ENCODE peak calls at places on chromosomes 13 and 19, in nine cellular contexts. A is SK-N-SH; K is progenitor cell of endocrine pancreas; S is heart left ventricle; I is globus pallidus; R is cardiac fibroblast; W is Daoy; M is activated CD8-positive, alpha-beta memory T cell treated with anti-CD3 and anti-CD28 coated beads for 48 hours; V is EL. T is an unnamed sample.

GRCh38 chr13:37383856-37384255 is 214.7 kb downstream of the POSTN start:
- DNase-seq in R (no peak), K (no peak), M (no peak), I (no peak), V (no peak), W (no peak), A (no peak), S (no peak), T (no peak)

GRCh38 chr13:26708007-26708297 is 52.6 kb downstream of the GPR12 start:
- DNase-seq in V (no peak), A (no peak), K (no peak), S (no peak), M (no peak), I (no peak), W (no peak), R (no peak), T (no peak)

GRCh38 chr19:6948884-6949283 is 61.5 kb downstream of the ADGRE1 start:
- DNase-seq in K (no peak), S (no peak), M (no peak), A (no peak), V (no peak), R (no peak), I (no peak), W (no peak), T (no peak)

GRCh38 chr13:23541221-23541620 is 29.0 kb upstream of the TNFRSF19 start:
- DNase-seq in A (no peak), K (no peak), V (no peak), W (no peak), I (no peak), S (no peak), M (no peak), R (no peak), T (no peak)

GRCh38 chr19:44856438-44857083 is 10.5 kb downstream of the NECTIN2 start:
- DNase-seq in W (peak; percentile 70), M (no peak), A (no peak), R (no peak), K (no peak), I (peak; percentile 35), S (no peak), V (no peak), T (no peak)

GRCh38 chr19:51259348-51260245 is 8.7 kb downstream of the SIGLECL1 start:
- DNase-seq in S (no peak), M (no peak), A (peak; percentile 48), K (no peak), I (peak; percentile 27), R (peak; percentile 51), V (peak; percentile 31), W (peak; percentile 58), T (peak; percentile 9)

GRCh38 chr13:43374621-43375020 is 351.2 kb downstream of the DNAJC15 start:
- DNase-seq in A (no peak), S (no peak), K (no peak), I (no peak), W (peak; percentile 42), M (no peak), R (peak; percentile 63), V (peak; percentile 52), T (no peak)

GRCh38 chr13:42876810-42877550 is 95.6 kb downstream of the FAM216B start:
- DNase-seq in K (no peak), I (no peak), A (no peak), M (no peak), R (peak; percentile 85), S (no peak), V (peak; percentile 54), W (no peak), T (no peak)

GRCh38 chr13:87820221-87820620 is 149.1 kb downstream of the SLITRK5 start:
- DNase-seq in R (peak; percentile 7), M (no peak), K (no peak), I (no peak), A (no peak), V (no peak), S (no peak), W (no peak), T (no peak)

GRCh38 chr13:89695343-89696257 is 1651.9 kb upstream of the MIR17HG start:
- DNase-seq in M (no peak), W (no peak), K (peak; percentile 42), R (peak; percentile 63), V (no peak), I (peak; percentile 56), A (peak; percentile 42), S (no peak), T (peak; percentile 32)

GRCh38 chr13:50200988-50201387 is 185.7 kb downstream of the KCNRG start:
- DNase-seq in K (no peak), V (no peak), M (no peak), W (peak; percentile 61), R (peak; percentile 51), S (no peak), I (no peak), A (no peak), T (no peak)

GRCh38 chr19:51552996-51553725 is 17.9 kb upstream of the ZNF175 start:
- DNase-seq in V (peak; percentile 58), I (no peak), M (no peak), W (peak; percentile 85), A (peak; percentile 40), S (peak; percentile 71), R (peak; percentile 68), K (peak; percentile 83), T (peak; percentile 48)

GRCh38 chr19:14530005-14530348 is 583 bp downstream of the TECR start:
- DNase-seq in W (no peak), M (no peak), A (no peak), I (no peak), R (no peak), K (peak; percentile 65), S (no peak), V (peak; percentile 30), T (peak; percentile 73)

GRCh38 chr19:19460761-19461265 is 54.5 kb downstream of the TSSK6 start:
- DNase-seq in K (no peak), A (peak; percentile 72), R (peak; percentile 29), M (peak; percentile 41), I (peak; percentile 39), W (no peak), V (peak; percentile 44), S (peak; percentile 77), T (no peak)

GRCh38 chr19:5680083-5680436 is 256 bp downstream of the MICOS13 start:
- DNase-seq in S (peak; percentile 70), W (no peak), I (no peak), A (peak; percentile 72), V (peak; percentile 42), M (no peak), R (no peak), K (no peak), T (no peak)

GRCh38 chr13:36480726-36481485 is 48.6 kb downstream of the CCNA1 start:
- DNase-seq in V (no peak), S (no peak), W (no peak), M (no peak), R (no peak), K (no peak), I (no peak), A (no peak), T (no peak)

GRCh38 chr19:38664503-38665211 is 17.2 kb downstream of the ACTN4 start:
- DNase-seq in W (no peak), S (peak; percentile 48), V (no peak), A (no peak), I (no peak), M (no peak), R (no peak), K (no peak), T (no peak)

GRCh38 chr13:30665638-30666037 is 47.9 kb downstream of the USPL1 start:
- DNase-seq in M (no peak), K (no peak), W (no peak), S (no peak), V (no peak), A (no peak), R (no peak), I (no peak), T (no peak)

GRCh38 chr13:23579886-23580706 is 9.9 kb downstream of the TNFRSF19 start:
- DNase-seq in S (no peak), M (no peak), A (no peak), K (no peak), W (no peak), I (no peak), V (no peak), R (no peak), T (no peak)

GRCh38 chr19:2123682-2124387 is 27.1 kb downstream of the IZUMO4 start:
- DNase-seq in A (no peak), I (no peak), W (no peak), S (no peak), R (peak; percentile 9), V (no peak), K (no peak), M (no peak), T (no peak)

GRCh38 chr19:379796-380195 is 29.2 kb downstream of the C2CD4C start:
- DNase-seq in S (no peak), R (no peak), W (no peak), V (no peak), K (no peak), A (no peak), M (no peak), I (no peak), T (no peak)

GRCh38 chr13:79385694-79386093 is 20.4 kb downstream of the RBM26 start:
- DNase-seq in I (no peak), V (peak; percentile 45), R (no peak), W (peak; percentile 21), S (no peak), M (no peak), K (no peak), A (no peak), T (no peak)

GRCh38 chr13:46567671-46568070 is 14.7 kb downstream of the LRCH1 start:
- DNase-seq in I (no peak), V (no peak), W (no peak), A (no peak), S (no peak), M (no peak), R (no peak), K (no peak), T (no peak)

GRCh38 chr19:2634960-2635359 is 67.5 kb downstream of the GNG7 start:
- DNase-seq in S (no peak), V (no peak), I (no peak), K (no peak), W (no peak), M (no peak), R (no peak), A (no peak), T (no peak)

GRCh38 chr13:109243311-109243951 is 543.0 kb downstream of the IRS2 start:
- DNase-seq in A (no peak), S (peak; percentile 68), I (peak; percentile 47), K (no peak), V (peak; percentile 93), R (peak; percentile 87), W (peak; percentile 49), M (no peak), T (peak; percentile 68)

GRCh38 chr19:32465176-32465575 is 59.6 kb downstream of the DPY19L3 start:
- DNase-seq in S (no peak), R (no peak), W (no peak), V (no peak), A (no peak), I (no peak), M (no peak), K (no peak), T (no peak)

GRCh38 chr13:42173789-42174343 is 98.1 kb upstream of the AKAP11 start:
- DNase-seq in R (no peak), A (no peak), S (no peak), K (no peak), M (no peak), W (no peak), V (no peak), I (no peak), T (no peak)

GRCh38 chr13:114121496-114122466 is 10.6 kb downstream of the RASA3 start:
- DNase-seq in W (no peak), S (no peak), M (no peak), K (no peak), V (no peak), A (peak; percentile 44), I (no peak), R (no peak), T (no peak)